ENCODE peak calls at places on chromosomes 6 and 20, in four cellular contexts. One of them, this sample, is unnamed.

GRCh38 chr6:119727504-119728219 is 378.1 kb upstream of the MAN1A1 start:
- DNase-seq in K562: peak; percentile 22
- DNase-seq in GM12878: no peak
- DNase-seq in HepG2: peak; percentile 26
- DNase-seq in this sample: peak; percentile 29

GRCh38 chr6:14883921-14884320 is 361.9 kb upstream of the JARID2 start:
- DNase-seq in K562: peak; percentile 41
- DNase-seq in GM12878: no peak
- DNase-seq in HepG2: no peak
- DNase-seq in this sample: no peak

GRCh38 chr6:165662671-165663282 is at the start of gene PDE10A:
- DNase-seq in K562: no peak
- DNase-seq in GM12878: no peak
- DNase-seq in HepG2: no peak
- DNase-seq in this sample: peak; percentile 53

GRCh38 chr20:56400001-56400640 is 7.7 kb downstream of the CSTF1 start:
- DNase-seq in K562: peak; percentile 86
- DNase-seq in GM12878: peak; percentile 31
- DNase-seq in HepG2: peak; percentile 76
- DNase-seq in this sample: peak; percentile 32

GRCh38 chr6:119454694-119455093 is 105.1 kb upstream of the MAN1A1 start:
- DNase-seq in K562: no peak
- DNase-seq in GM12878: no peak
- DNase-seq in HepG2: no peak
- DNase-seq in this sample: no peak

GRCh38 chr20:50223321-50223995 is 32.8 kb downstream of the CEBPB start:
- DNase-seq in K562: no peak
- DNase-seq in GM12878: no peak
- DNase-seq in HepG2: no peak
- DNase-seq in this sample: no peak

GRCh38 chr6:18978330-18979128 is 591.4 kb downstream of the RNF144B start:
- DNase-seq in K562: no peak
- DNase-seq in GM12878: no peak
- DNase-seq in HepG2: peak; percentile 29
- DNase-seq in this sample: no peak

GRCh38 chr6:142756215-142756630 is 188.8 kb downstream of the HIVEP2 start:
- DNase-seq in K562: no peak
- DNase-seq in GM12878: no peak
- DNase-seq in HepG2: peak; percentile 23
- DNase-seq in this sample: no peak

GRCh38 chr20:431012-431904 is 23.2 kb downstream of the RBCK1 start:
- DNase-seq in K562: peak; percentile 71
- DNase-seq in GM12878: no peak
- DNase-seq in HepG2: peak; percentile 93
- DNase-seq in this sample: peak; percentile 75

GRCh38 chr20:63360850-63361497 is at the start of gene CHRNA4:
- DNase-seq in K562: no peak
- DNase-seq in GM12878: no peak
- DNase-seq in HepG2: no peak
- DNase-seq in this sample: peak; percentile 49

GRCh38 chr6:33693186-33694158 is 18.0 kb downstream of the UQCC2 start:
- DNase-seq in K562: no peak
- DNase-seq in GM12878: no peak
- DNase-seq in HepG2: no peak
- DNase-seq in this sample: no peak

GRCh38 chr6:37033819-37034790 is 28.6 kb downstream of the FGD2 start:
- DNase-seq in K562: no peak
- DNase-seq in GM12878: no peak
- DNase-seq in HepG2: no peak
- DNase-seq in this sample: no peak

GRCh38 chr6:11161031-11161966 is 49.8 kb upstream of the ERVFRD-1 start:
- DNase-seq in K562: no peak
- DNase-seq in GM12878: no peak
- DNase-seq in HepG2: peak; percentile 66
- DNase-seq in this sample: no peak

GRCh38 chr6:165735065-165735464 is 72.0 kb upstream of the PDE10A start:
- DNase-seq in K562: no peak
- DNase-seq in GM12878: no peak
- DNase-seq in HepG2: no peak
- DNase-seq in this sample: no peak

GRCh38 chr6:159948199-159948598 is 20.7 kb upstream of the IGF2R start:
- DNase-seq in K562: no peak
- DNase-seq in GM12878: no peak
- DNase-seq in HepG2: no peak
- DNase-seq in this sample: no peak

GRCh38 chr20:13865825-13866351 is 81.1 kb downstream of the NDUFAF5 start:
- DNase-seq in K562: no peak
- DNase-seq in GM12878: no peak
- DNase-seq in HepG2: no peak
- DNase-seq in this sample: no peak

GRCh38 chr6:169489642-169490408 is 212.0 kb downstream of the WDR27 start:
- DNase-seq in K562: peak; percentile 14
- DNase-seq in GM12878: no peak
- DNase-seq in HepG2: no peak
- DNase-seq in this sample: no peak

GRCh38 chr6:160781298-160781697 is 79.3 kb downstream of the PLG start:
- DNase-seq in K562: no peak
- DNase-seq in GM12878: no peak
- DNase-seq in HepG2: no peak
- DNase-seq in this sample: no peak

GRCh38 chr6:158941246-158941645 is 58.8 kb downstream of the RSPH3 start:
- DNase-seq in K562: no peak
- DNase-seq in GM12878: no peak
- DNase-seq in HepG2: no peak
- DNase-seq in this sample: no peak

GRCh38 chr6:19836799-19837510 is at the start of gene ID4:
- DNase-seq in K562: no peak
- DNase-seq in GM12878: no peak
- DNase-seq in HepG2: no peak
- DNase-seq in this sample: peak; percentile 97

GRCh38 chr20:60255426-60255825 is 297.2 kb downstream of the CDH26 start:
- DNase-seq in K562: no peak
- DNase-seq in GM12878: no peak
- DNase-seq in HepG2: no peak
- DNase-seq in this sample: no peak

DNA sequence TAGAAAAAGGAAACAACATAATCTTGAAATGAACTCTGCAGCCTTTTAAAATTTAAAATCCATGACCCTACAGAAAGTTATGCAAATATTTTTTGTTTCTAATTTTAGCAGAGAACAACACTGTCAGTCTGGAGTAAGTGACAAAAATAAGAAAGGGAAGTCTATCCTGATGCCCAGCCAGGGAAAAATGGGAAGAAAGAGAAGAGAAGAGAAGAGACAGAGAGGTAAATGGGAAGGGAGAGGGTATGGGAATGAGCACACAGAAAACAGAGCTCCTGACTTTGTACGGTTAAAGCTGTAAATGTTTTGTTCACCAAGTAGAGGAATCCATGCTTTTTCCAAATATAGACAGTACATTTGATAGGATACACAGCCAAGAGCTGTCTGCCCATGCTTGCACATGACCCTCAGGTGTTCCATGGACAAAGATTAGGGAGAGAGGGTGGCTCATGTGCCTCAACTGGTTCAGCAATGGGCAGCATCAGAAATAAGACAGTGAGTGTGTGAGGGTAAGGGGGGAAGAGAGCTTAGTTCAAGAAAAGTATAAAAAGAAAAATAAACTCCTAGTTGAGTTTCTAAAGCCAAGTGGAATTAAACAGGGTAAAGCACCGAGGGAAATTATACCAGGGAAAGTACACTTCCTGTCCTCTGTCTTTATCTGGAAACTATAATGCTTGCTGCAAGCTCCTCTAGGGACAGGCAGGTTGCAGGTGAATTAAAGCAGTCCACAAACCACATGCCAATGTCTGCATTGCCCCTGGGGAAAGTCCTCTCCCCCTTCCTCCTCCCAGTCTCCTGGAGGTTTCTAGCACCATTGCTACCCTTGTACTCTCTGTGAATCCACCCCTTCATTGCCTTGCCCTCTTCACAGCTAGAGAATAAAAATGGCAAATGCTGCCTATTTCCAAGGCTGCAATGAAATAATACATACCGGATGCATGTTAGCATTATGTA is 30.0 kb downstream of the MAP3K5 start:
- DNase-seq in K562: no peak
- DNase-seq in GM12878: no peak
- DNase-seq in HepG2: no peak
- DNase-seq in this sample: no peak
- TF ChIP-seq ESRRA in K562: no peak
- TF ChIP-seq ESRRA in GM12878: no peak
- TF ChIP-seq ESRRA in HepG2: no peak
- TF ChIP-seq ESRRA in this sample: no peak

GRCh38 chr6:156612361-156612760 is 164.8 kb upstream of the ARID1B start:
- DNase-seq in K562: no peak
- DNase-seq in GM12878: no peak
- DNase-seq in HepG2: no peak
- DNase-seq in this sample: no peak
- TF ChIP-seq SP1 in K562: no peak
- TF ChIP-seq SP1 in GM12878: no peak
- TF ChIP-seq SP1 in HepG2: no peak
- TF ChIP-seq SP1 in this sample: no peak

GRCh38 chr6:144661101-144661806 is 376.1 kb downstream of the UTRN start:
- DNase-seq in K562: no peak
- DNase-seq in GM12878: no peak
- DNase-seq in HepG2: peak; percentile 93
- DNase-seq in this sample: no peak
- TF ChIP-seq ESRRA in K562: no peak
- TF ChIP-seq ESRRA in GM12878: no peak
- TF ChIP-seq ESRRA in HepG2: no peak
- TF ChIP-seq ESRRA in this sample: no peak

DNA sequence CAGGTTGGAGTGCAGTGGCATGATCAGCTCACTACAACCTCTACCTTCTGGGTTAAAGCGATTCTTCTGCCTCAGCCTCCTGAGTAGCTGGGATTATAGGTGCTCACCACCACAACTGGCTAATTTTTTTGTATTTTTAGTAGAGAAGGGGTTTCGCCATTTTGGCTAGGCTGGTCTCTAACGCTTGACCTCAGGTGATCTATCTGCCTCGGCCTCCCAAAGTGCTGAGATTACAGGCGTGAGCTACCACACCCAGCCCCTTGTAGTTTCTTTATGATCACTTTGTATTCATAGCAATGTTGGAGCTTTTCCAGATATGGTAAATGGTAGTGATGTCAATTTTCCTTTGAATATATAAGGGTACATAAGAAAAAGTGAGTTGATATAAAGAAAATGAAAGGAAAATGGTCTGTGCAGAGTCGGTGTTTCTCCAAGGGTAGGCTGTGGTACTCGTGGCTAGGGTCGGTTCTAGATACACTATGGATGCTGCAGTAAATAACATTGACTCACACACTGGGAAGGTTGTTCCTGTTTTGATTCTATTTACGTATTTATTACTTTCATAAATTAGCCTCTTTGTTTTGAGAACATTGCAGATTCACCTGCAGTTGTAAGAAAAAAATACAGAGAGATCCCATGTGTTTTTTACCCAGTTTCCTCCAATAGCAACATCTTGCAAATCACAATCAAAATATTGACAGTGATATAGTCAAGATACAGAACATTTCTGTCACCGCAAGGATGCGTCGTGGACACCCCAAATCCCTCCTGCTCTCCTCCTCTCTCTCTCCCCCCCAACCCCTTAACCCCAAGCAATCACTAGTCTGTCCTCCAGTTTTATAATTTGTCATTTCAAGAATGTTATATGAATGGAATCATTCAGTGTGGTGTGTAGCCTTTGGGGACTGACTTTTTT is 2.4 kb downstream of the ZNF831 start:
- DNase-seq in K562: no peak
- DNase-seq in GM12878: no peak
- DNase-seq in HepG2: no peak
- DNase-seq in this sample: no peak
- TF ChIP-seq SP1 in K562: no peak
- TF ChIP-seq SP1 in GM12878: no peak
- TF ChIP-seq SP1 in HepG2: no peak
- TF ChIP-seq SP1 in this sample: no peak

GRCh38 chr20:54085425-54085824 is 15.0 kb upstream of the BCAS1 start:
- DNase-seq in K562: no peak
- DNase-seq in GM12878: no peak
- DNase-seq in HepG2: no peak
- DNase-seq in this sample: no peak
- TF ChIP-seq ESRRA in K562: no peak
- TF ChIP-seq ESRRA in GM12878: no peak
- TF ChIP-seq ESRRA in HepG2: no peak
- TF ChIP-seq ESRRA in this sample: no peak

GRCh38 chr20:34546751-34547181 is 11.8 kb upstream of the MAP1LC3A start:
- DNase-seq in K562: no peak
- DNase-seq in GM12878: no peak
- DNase-seq in HepG2: no peak
- DNase-seq in this sample: no peak
- TF ChIP-seq SP1 in K562: no peak
- TF ChIP-seq SP1 in GM12878: no peak
- TF ChIP-seq SP1 in HepG2: no peak
- TF ChIP-seq SP1 in this sample: no peak

GRCh38 chr20:6766433-6766832 is 1.1 kb upstream of the BMP2 start:
- DNase-seq in K562: no peak
- DNase-seq in GM12878: no peak
- DNase-seq in HepG2: no peak
- DNase-seq in this sample: no peak

GRCh38 chr20:6767166-6767535 is 335 bp upstream of the BMP2 start:
- DNase-seq in K562: no peak
- DNase-seq in GM12878: no peak
- DNase-seq in HepG2: no peak
- DNase-seq in this sample: peak; percentile 47

GRCh38 chr20:6764619-6765018 is 2.9 kb upstream of the BMP2 start:
- DNase-seq in K562: no peak
- DNase-seq in GM12878: no peak
- DNase-seq in HepG2: no peak
- DNase-seq in this sample: no peak

GRCh38 chr20:6767536-6768227 is at the start of gene BMP2:
- DNase-seq in K562: peak; percentile 9
- DNase-seq in GM12878: no peak
- DNase-seq in HepG2: no peak
- DNase-seq in this sample: peak; percentile 53

DNA sequence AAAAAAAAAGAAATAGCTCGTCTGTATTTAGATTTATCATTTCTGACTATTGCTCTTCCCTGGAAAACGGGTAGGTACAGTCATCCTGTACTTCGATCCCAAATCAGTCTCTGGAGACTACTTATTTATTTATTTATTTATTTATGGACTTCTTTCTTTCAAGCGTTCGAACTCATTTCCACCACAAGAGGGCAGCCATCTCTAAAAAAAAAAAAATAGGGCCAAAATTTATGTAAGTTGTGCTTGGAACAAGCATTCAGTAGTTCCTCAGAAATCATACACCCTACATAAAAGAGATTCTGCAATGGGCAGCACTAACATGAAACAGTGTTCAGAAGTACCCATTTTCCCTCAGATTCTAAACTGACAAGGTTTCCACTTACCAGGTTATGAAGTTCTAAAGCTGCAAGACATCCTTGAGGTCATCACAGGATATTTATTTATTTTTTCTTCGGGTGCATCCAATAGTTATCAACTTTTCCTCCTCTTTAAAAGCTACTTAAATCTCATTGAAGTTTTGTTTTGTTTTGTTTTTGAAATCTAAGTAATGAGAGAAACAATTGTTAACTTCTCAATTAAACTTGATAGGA is 1.9 kb upstream of the BMP2 start:
- DNase-seq in K562: peak; percentile 32
- DNase-seq in GM12878: no peak
- DNase-seq in HepG2: peak; percentile 77
- DNase-seq in this sample: no peak
- TF ChIP-seq ESRRA in K562: no peak
- TF ChIP-seq ESRRA in GM12878: no peak
- TF ChIP-seq ESRRA in HepG2: no peak
- TF ChIP-seq ESRRA in this sample: no peak